ENCODE peak calls at places on chromosome 19, in six cellular contexts. J is caudate nucleus, U is head of caudate nucleus, W is neural crest cell, A is SK-MEL-5, I is NCI-H1092. M is an unnamed sample.

GRCh38 chr19:39532233-39533002 is at the start of gene EID2B:
- DNase-seq in J (peak), U (peak), W (peak), A (peak), I (peak), M (peak)

GRCh38 chr19:518292-519231 is 11.3 kb downstream of the TPGS1 start:
- DNase-seq in J (no peak), U (no peak), W (peak), A (no peak), I (no peak), M (no peak)

GRCh38 chr19:28294395-28294794 is 918.6 kb downstream of the UQCRFS1 start:
- DNase-seq in J (no peak), U (no peak), W (no peak), A (no peak), I (no peak), M (no peak)

GRCh38 chr19:611506-611869 is 21.8 kb downstream of the HCN2 start:
- DNase-seq in J (no peak), U (no peak), W (no peak), A (no peak), I (no peak), M (no peak)

GRCh38 chr19:42469311-42470239 is 26.8 kb upstream of the CXCL17 start:
- DNase-seq in J (no peak), U (no peak), W (no peak), A (peak), I (no peak), M (no peak)

GRCh38 chr19:43467730-43468129 is 2.3 kb upstream of the LYPD3 start:
- DNase-seq in J (no peak), U (no peak), W (no peak), A (peak), I (no peak), M (no peak)

GRCh38 chr19:8615813-8616596 is 5.5 kb upstream of the ADAMTS10 start:
- DNase-seq in J (no peak), U (peak), W (peak), A (peak), I (no peak), M (no peak)

GRCh38 chr19:2770055-2771013 is 12.7 kb downstream of the SGTA start:
- DNase-seq in J (no peak), U (no peak), W (no peak), A (no peak), I (no peak), M (no peak)

GRCh38 chr19:56270676-56271075 is 1.9 kb upstream of the EDDM13 start:
- DNase-seq in J (no peak), U (no peak), W (no peak), A (no peak), I (no peak), M (no peak)

GRCh38 chr19:34838753-34839431 is 65.9 kb upstream of the ZNF599 start:
- DNase-seq in J (no peak), U (peak), W (peak), A (peak), I (no peak), M (no peak)

GRCh38 chr19:17052439-17052838 is 22.8 kb downstream of the HAUS8 start:
- DNase-seq in J (no peak), U (peak), W (peak), A (peak), I (no peak), M (no peak)

GRCh38 chr19:34962281-34962944 is 1.6 kb downstream of the ZNF792 start:
- DNase-seq in J (no peak), U (peak), W (no peak), A (no peak), I (no peak), M (no peak)

GRCh38 chr19:32232449-32232848 is 113.0 kb upstream of the ZNF507 start:
- DNase-seq in J (no peak), U (no peak), W (no peak), A (no peak), I (no peak), M (no peak)

GRCh38 chr19:50050406-50051223 is 24.8 kb downstream of the ZNF473 start:
- DNase-seq in J (peak), U (peak), W (peak), A (peak), I (peak), M (no peak)

GRCh38 chr19:18292460-18292809 is 11.0 kb upstream of the JUND start:
- DNase-seq in J (no peak), U (no peak), W (peak), A (no peak), I (no peak), M (no peak)

GRCh38 chr19:19558636-19559035 is 20.6 kb downstream of the CILP2 start:
- DNase-seq in J (no peak), U (no peak), W (no peak), A (no peak), I (no peak), M (no peak)

GRCh38 chr19:44111910-44112463 is 1.2 kb upstream of the ZNF225 start:
- DNase-seq in J (no peak), U (peak), W (peak), A (peak), I (no peak), M (peak)

GRCh38 chr19:54262470-54262869 is 5.4 kb upstream of the LILRB5 start:
- DNase-seq in J (no peak), U (no peak), W (no peak), A (no peak), I (no peak), M (no peak)

GRCh38 chr19:6033744-6034264 is 55.9 kb upstream of the RANBP3 start:
- DNase-seq in J (no peak), U (no peak), W (no peak), A (no peak), I (no peak), M (no peak)

GRCh38 chr19:16367269-16367683 is 42.6 kb downstream of the KLF2 start:
- DNase-seq in J (no peak), U (no peak), W (no peak), A (no peak), I (no peak), M (no peak)

GRCh38 chr19:51070334-51070886 is 5.5 kb upstream of the KLK13 start:
- DNase-seq in J (no peak), U (no peak), W (no peak), A (no peak), I (no peak), M (no peak)

M was measured in iPS DF 19.7.